ENCODE peak calls at places on chromosomes 16 and 17, in seven cellular contexts. P is AG09319; M is HuH-7; U is progenitor cell of endocrine pancreas; D is M059J; A is left cardiac atrium; Y is activated CD4-positive, alpha-beta T cell treated with anti-CD3 and anti-CD28 coated beads, Interleukin-2, amount 50 U/mL, for 48 hours. T is an unnamed sample.

GRCh38 chr16:70416748-70417616 is 21.9 kb downstream of the ST3GAL2 start:
- DNase-seq in A (no peak), P (no peak), D (no peak), U (no peak), M (peak), Y (no peak), T (no peak)

GRCh38 chr16:57191056-57191536 is 5.0 kb downstream of the RSPRY1 start:
- DNase-seq in U (no peak), A (no peak), M (no peak), P (no peak), Y (no peak), D (peak), T (no peak)

GRCh38 chr17:82684207-82684903 is 14.1 kb downstream of the RAB40B start:
- DNase-seq in P (no peak), D (peak), M (no peak), A (no peak), Y (no peak), U (no peak), T (no peak)

GRCh38 chr17:48011405-48012150 is 26.0 kb downstream of the COPZ2 start:
- DNase-seq in M (peak), U (no peak), A (no peak), P (no peak), D (peak), Y (peak), T (peak)

GRCh38 chr17:17061516-17061915 is 19.3 kb downstream of the MPRIP start:
- DNase-seq in Y (no peak), U (no peak), P (no peak), M (no peak), D (no peak), A (peak), T (no peak)

GRCh38 chr16:73951541-73951940 is 345.1 kb upstream of the PSMD7 start:
- DNase-seq in U (no peak), D (no peak), P (no peak), Y (no peak), A (no peak), M (no peak), T (no peak)

GRCh38 chr16:51184702-51185433 is 33.8 kb upstream of the SALL1 start:
- DNase-seq in M (no peak), D (no peak), A (no peak), U (no peak), P (no peak), Y (no peak), T (no peak)

GRCh38 chr17:81400154-81400938 is 5.1 kb downstream of the BAHCC1 start:
- DNase-seq in P (no peak), Y (no peak), U (no peak), D (no peak), A (no peak), M (peak), T (no peak)

GRCh38 chr17:71063559-71063958 is 894.2 kb downstream of the KCNJ2 start:
- DNase-seq in P (no peak), D (no peak), U (no peak), A (no peak), Y (no peak), M (no peak), T (no peak)

GRCh38 chr16:85519540-85520231 is 93.4 kb upstream of the GSE1 start:
- DNase-seq in A (no peak), D (no peak), M (no peak), Y (no peak), U (no peak), P (no peak), T (no peak)

GRCh38 chr16:81657731-81658130 is 121.4 kb upstream of the PLCG2 start:
- DNase-seq in A (no peak), P (no peak), Y (no peak), D (no peak), U (no peak), M (no peak), T (no peak)

GRCh38 chr16:67108931-67109406 is 772 bp upstream of the PHAF1 start:
- DNase-seq in M (no peak), D (no peak), U (no peak), P (no peak), A (no peak), Y (no peak), T (no peak)

GRCh38 chr16:4318171-4318910 is 2.5 kb downstream of the GLIS2 start:
- DNase-seq in D (no peak), Y (no peak), P (no peak), M (no peak), U (no peak), A (no peak), T (no peak)

GRCh38 chr17:19409509-19409908 is 1.5 kb upstream of the RNF112 start:
- DNase-seq in Y (no peak), U (no peak), D (peak), M (no peak), A (no peak), P (no peak), T (no peak)

GRCh38 chr16:58582971-58583765 is 46.5 kb downstream of the CNOT1 start:
- DNase-seq in M (no peak), U (no peak), A (peak), D (no peak), Y (no peak), P (no peak), T (no peak)

GRCh38 chr17:75850928-75851692 is 4.0 kb downstream of the WBP2 start:
- DNase-seq in P (no peak), M (no peak), U (no peak), A (no peak), Y (no peak), D (no peak), T (no peak)

GRCh38 chr16:86498661-86499493 is 11.4 kb upstream of the FOXF1 start:
- DNase-seq in U (no peak), D (no peak), M (no peak), A (no peak), P (no peak), Y (no peak), T (no peak)

GRCh38 chr16:69762843-69763556 is 868 bp downstream of the WWP2 start:
- DNase-seq in Y (no peak), D (peak), M (no peak), A (no peak), U (no peak), P (no peak), T (no peak)

GRCh38 chr17:76120658-76121008 is 17.0 kb upstream of the EXOC7 start:
- DNase-seq in A (no peak), D (no peak), U (no peak), M (no peak), P (no peak), Y (no peak), T (no peak)

GRCh38 chr16:3696425-3697218 is 20.7 kb downstream of the TRAP1 start:
- DNase-seq in P (peak), A (no peak), D (peak), Y (no peak), M (no peak), U (no peak), T (no peak)

GRCh38 chr17:49715717-49716279 is 8.0 kb upstream of the SLC35B1 start:
- DNase-seq in M (no peak), U (no peak), P (no peak), A (no peak), D (no peak), Y (peak), T (peak)

GRCh38 chr17:14091367-14091766 is 22.1 kb downstream of the COX10 start:
- DNase-seq in U (no peak), P (no peak), M (no peak), Y (no peak), A (no peak), D (no peak), T (no peak)

GRCh38 chr16:49622421-49623402 is 233.2 kb downstream of the ZNF423 start:
- DNase-seq in D (no peak), P (no peak), U (no peak), A (no peak), Y (no peak), M (no peak), T (no peak)

GRCh38 chr16:58197314-58198012 is 443 bp downstream of the CSNK2A2 start:
- DNase-seq in M (no peak), D (no peak), P (no peak), Y (no peak), U (no peak), A (no peak), T (peak)

GRCh38 chr17:58615768-58616659 is 75.8 kb downstream of the TEX14 start:
- DNase-seq in D (no peak), A (no peak), Y (no peak), P (no peak), U (no peak), M (no peak), T (no peak)

GRCh38 chr16:83215417-83216001 is 588.7 kb downstream of the CDH13 start:
- DNase-seq in D (no peak), M (peak), Y (peak), U (peak), P (no peak), A (no peak), T (peak)

GRCh38 chr17:76675648-76676047 is 32.1 kb upstream of the ST6GALNAC1 start:
- DNase-seq in A (no peak), P (no peak), M (no peak), Y (no peak), U (no peak), D (no peak), T (no peak)

GRCh38 chr16:13781579-13782338 is 138.2 kb upstream of the ERCC4 start:
- DNase-seq in Y (no peak), D (no peak), A (no peak), U (no peak), M (no peak), P (no peak), T (no peak)

T was measured in activated naive CD4-positive, alpha-beta T cell treated with anti-CD3 and anti-CD28 coated beads, Interleukin-2, amount 50 U/mL, for 16 hours.